ENCODE peak calls at places on chromosomes 4 and X, in six cellular contexts. O is hepatocyte, F is cardiac muscle cell, N is endodermal cell, S is epithelial cell of proximal tubule, U is fibroblast of lung. Y is an unnamed sample.

GRCh38 chr4:6278801-6279197 is 9.1 kb downstream of the WFS1 start:
- DNase-seq in F (peak), O (peak), N (no peak), U (peak), S (no peak), Y (no peak)

GRCh38 chr4:186351672-186352194 is 85.7 kb downstream of the F11 start:
- DNase-seq in U (no peak), N (no peak), F (no peak), S (no peak), O (no peak), Y (no peak)

GRCh38 chr4:8209997-8210396 is 10.9 kb downstream of the SH3TC1 start:
- DNase-seq in O (no peak), N (no peak), F (no peak), U (no peak), S (no peak), Y (no peak)

GRCh38 chrX:10666102-10666501 is 45.7 kb upstream of the MID1 start:
- DNase-seq in N (no peak), U (no peak), O (no peak), F (no peak), S (no peak), Y (no peak)

GRCh38 chr4:80232707-80233370 is 33.6 kb upstream of the FGF5 start:
- DNase-seq in S (no peak), N (no peak), F (no peak), O (no peak), U (no peak), Y (no peak)

GRCh38 chr4:123856689-123857545 is 460.3 kb downstream of the SPRY1 start:
- DNase-seq in O (peak), N (peak), U (peak), F (peak), S (no peak), Y (peak)

GRCh38 chr4:126604273-126604867 is 1028.4 kb upstream of the INTU start:
- DNase-seq in N (no peak), O (peak), S (no peak), F (peak), U (peak), Y (no peak)

GRCh38 chr4:142548491-142548890 is 297.6 kb downstream of the INPP4B start:
- DNase-seq in N (no peak), S (no peak), O (no peak), F (no peak), U (no peak), Y (no peak)

GRCh38 chr4:148692242-148692641 is 250.0 kb upstream of the NR3C2 start:
- DNase-seq in U (no peak), O (no peak), F (no peak), N (no peak), S (no peak), Y (peak)

GRCh38 chrX:40169193-40170086 is 71.7 kb upstream of the BCOR start:
- DNase-seq in O (peak), N (peak), F (peak), U (peak), S (peak), Y (no peak)

DNA sequence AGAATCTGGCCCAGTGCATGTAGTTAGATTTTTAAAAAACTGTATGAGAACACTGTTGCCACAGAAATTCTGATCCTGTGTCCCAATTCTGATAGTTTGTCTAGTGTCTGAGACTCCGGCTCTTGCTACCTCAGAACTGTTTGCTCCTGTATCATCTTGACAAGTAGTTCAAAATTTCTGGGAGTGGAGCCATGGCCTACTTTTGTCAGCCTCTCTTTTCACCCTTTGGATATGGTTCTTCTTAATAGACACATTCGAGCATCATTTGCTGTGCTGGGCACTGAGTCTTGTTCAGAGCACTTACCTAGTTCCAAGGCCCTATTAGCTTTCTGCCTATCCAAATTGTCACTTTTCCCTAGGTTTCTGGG is 46.9 kb downstream of the ATP10D start:
- DNase-seq in S (no peak), N (no peak), O (no peak), F (no peak), U (no peak), Y (no peak)
- H3K4me3 ChIP-seq in S (no peak), N (no peak), O (no peak), F (no peak), U (no peak), Y (no peak)

DNA sequence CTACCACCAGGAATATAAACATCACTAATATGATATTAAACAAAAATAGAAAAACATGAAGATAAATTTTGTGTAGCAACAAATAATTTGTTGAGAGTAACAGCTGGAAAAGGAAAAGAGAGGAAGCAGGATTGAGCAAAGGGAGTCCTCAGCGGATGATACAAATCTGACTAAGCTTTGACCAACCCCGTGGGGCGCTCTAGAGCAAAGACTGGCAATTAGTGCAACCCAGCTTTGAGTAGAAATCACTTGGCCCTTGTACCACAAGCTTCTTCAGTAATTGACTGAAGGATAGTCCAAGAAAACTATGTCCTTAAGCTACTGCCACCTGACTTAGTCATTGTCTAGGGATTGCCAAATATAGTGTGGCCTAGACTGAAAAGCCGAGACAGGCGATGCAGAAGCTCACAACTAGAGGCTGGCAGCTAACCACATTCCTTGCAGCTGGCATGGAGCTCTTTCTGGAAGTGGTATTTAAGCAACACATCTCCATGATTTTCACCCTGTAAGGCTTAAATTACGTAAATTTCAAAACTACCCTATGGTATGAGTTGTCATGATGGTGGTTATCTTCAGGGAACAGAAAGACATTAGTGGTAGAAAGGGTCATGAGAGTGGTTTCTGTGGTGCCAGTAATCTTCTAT is 396.0 kb downstream of the PDGFC start:
- DNase-seq in F (peak), N (peak), S (no peak), O (no peak), U (no peak), Y (no peak)
- TF ChIP-seq CTCF in F (peak), N (peak), S (no peak), O (no peak), U (no peak), Y (no peak)

DNA sequence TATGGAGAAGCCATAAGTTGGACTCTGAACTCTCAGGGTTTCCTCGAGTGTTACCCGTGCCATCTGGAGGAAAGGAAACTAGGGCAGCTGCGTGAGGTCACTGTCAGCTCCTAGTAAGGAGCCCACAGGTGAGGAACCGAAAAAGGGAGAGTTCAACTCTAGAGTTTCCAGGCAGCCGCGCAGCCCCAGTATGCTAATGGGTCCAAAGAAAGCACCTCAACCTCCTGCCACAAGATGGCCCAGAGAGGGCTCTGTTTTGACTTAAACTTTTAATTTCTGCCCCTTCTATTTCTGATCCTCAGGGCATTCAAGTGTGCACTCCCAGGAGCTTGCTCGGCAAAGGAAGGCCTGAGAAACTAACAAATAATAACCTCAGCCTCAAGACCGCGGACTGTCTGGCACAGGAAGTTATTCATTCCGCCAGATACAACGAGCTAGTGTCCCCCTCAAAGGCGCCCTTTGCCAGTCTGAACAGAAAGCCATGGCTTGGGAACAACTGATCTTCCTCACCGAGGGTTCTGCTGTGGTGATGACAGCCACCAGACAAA is 13.9 kb downstream of the SCARB2 start:
- DNase-seq in S (no peak), F (peak), U (peak), O (no peak), N (peak), Y (no peak)
- H3K4me3 ChIP-seq in S (peak), F (no peak), U (peak), O (no peak), N (no peak), Y (no peak)

DNA sequence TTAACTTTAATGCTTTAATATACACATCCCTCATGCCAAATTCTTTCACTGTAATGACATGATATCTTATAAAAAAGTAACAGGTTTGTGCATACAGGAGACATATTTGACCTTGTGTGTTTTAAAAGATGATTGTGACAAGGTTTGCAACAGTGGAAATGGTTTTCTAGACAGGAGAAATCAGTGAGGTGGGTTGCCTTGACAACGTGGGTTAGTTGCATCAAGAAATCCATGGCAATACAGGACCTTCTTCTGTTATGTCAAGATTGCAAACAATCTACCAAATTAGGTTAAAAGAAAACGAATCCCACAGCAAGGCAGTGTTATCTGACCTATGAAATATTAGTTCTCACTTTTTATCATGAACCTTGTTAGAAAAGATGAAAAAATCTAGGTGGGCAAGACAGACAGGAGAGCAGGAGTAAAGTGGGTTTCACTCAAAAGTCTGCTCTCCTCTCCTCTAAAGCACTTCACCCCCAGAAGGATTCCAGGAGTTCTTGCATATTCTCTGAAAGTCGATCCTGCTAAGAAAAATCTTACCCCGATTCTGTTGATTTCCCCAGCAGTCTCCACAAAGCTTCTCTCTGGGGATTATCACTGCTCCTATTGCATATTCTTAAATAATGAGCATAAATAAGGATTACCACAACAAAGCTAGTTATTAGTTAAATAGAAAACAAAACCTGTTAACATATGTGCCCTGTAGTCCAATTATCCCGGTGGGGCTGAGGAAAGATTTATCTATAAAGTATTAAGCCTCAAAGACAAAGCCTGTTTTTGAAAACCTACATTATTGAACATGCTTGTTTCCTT is 70.9 kb downstream of the TMA16 start:
- DNase-seq in F (no peak), U (no peak), O (no peak), S (no peak), N (no peak), Y (no peak)
- TF ChIP-seq CTCF in F (no peak), U (no peak), O (no peak), S (no peak), N (no peak), Y (no peak)

DNA sequence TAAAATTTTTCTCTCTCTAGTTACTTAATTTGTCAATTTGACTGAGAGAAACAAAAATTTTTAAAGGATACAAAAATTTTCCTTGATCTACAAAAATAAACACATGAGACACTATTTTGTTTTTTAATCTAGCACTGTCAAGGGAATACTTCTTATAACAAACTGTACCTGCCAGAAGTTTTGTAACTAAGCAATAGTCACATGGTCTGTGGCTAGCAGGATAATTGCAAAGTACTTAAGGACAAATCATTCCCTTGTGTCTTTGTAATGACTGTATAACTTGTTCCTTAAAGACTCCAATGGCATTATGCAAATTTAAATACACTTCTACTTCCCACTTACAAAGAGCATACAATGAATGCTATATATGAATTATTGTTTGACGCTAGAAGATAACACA is 25.1 kb upstream of the ANK2 start:
- DNase-seq in N (no peak), O (no peak), F (no peak), U (no peak), S (no peak), Y (no peak)
- H3K4me3 ChIP-seq in N (no peak), O (no peak), F (no peak), U (no peak), S (no peak), Y (no peak)

DNA sequence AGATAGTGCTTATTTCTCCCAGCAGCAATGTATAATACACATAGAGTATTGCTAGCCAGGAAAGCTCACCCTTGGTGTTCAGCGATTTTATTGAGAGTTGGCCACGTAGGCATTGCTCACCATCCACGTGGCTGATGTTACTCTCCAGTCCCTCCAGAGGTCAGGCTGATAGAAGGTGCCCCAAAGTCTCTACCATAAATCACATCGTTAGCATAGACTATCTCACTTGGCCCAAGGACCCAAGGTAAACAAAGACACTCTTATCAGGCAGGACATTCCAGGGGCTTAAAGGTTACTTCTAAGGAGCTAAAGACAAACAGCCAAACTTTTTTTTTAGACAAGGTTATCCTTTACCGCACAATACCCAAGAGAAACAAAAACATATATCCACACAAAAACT is 30.3 kb upstream of the RGN start:
- DNase-seq in F (peak), U (peak), O (peak), N (peak), S (no peak), Y (no peak)
- TF ChIP-seq CTCF in F (no peak), U (no peak), O (no peak), N (peak), S (no peak), Y (no peak)

DNA sequence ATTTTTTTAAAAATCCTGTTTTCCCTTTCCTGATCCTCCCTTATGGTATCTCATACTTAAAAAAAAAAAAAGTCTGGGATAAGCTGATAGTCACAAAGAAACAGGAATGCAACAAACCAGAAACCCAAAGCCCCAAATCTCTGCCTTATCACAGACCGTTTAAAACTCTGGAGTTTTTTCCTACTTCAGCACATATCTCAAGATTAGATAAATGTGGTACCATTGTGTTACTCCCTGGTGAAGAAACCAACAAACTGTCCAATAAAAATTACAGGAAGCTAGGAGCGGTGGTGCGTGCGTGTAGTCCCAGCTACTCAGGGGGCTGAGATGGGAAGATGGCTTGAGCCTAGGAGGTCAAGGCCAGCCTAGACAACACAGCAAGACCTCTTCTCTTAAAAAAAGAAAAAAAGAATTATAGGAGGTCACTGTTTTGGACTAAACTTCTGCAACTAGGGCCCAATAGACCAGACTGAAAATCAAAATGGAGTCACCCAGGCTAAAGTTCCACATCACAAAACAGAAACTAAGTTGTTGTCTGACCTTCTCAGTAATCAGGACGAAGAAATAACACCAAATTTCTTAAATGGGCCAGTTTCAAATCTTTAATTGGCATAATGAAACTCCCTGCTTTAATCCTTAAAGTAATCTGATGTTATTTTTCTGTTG is 51.9 kb downstream of the RBM47 start:
- DNase-seq in S (no peak), O (no peak), U (no peak), F (peak), N (no peak), Y (no peak)
- H3K4me3 ChIP-seq in S (peak), O (no peak), U (peak), F (no peak), N (no peak), Y (peak)

DNA sequence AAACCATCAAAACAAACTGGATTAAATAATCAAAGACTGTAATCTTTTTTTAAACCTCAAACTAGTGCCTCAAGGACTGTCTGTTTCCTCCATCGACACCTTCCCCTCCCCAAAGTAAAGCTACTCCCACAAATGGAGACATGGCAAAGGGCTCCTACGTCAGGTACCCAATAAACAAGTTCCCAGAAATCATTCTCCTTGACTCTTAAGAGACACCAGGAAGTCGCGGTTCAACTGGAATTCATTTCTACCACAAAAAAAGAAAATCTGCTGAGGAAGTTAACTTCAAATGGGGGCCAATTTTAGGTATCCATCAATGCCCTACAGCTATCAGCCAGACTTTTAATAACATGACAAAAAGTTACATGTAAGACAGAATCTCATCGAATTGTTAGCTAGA is 2.5 kb downstream of the RPS4X start:
- DNase-seq in O (no peak), S (no peak), F (peak), N (no peak), U (no peak), Y (no peak)
- TF ChIP-seq CTCF in O (no peak), S (no peak), F (no peak), N (no peak), U (no peak), Y (no peak)

GRCh38 chr4:103011378-103012025 is 8.0 kb downstream of the SLC9B1 start:
- DNase-seq in N (peak), O (peak), S (no peak), U (peak), F (peak), Y (no peak)
- H3K4me3 ChIP-seq in N (no peak), O (no peak), S (no peak), U (no peak), F (no peak), Y (no peak)